ENCODE peak calls at places on chromosomes 3 and 15, in seven cellular contexts. E is stomach, T is vagina, Y is HL-60, I is breast epithelium, Q is prostate gland, P is endothelial cell of umbilical vein. X is an unnamed sample.

GRCh38 chr15:48086582-48086981 is 34.2 kb upstream of the SLC24A5 start:
- DNase-seq in Q (no peak), T (no peak), I (peak), E (no peak), Y (no peak), P (no peak), X (no peak)

GRCh38 chr3:6179761-6180160 is 681.2 kb upstream of the GRM7 start:
- DNase-seq in T (no peak), Y (no peak), I (no peak), E (no peak), Q (no peak), P (no peak), X (no peak)

GRCh38 chr3:101720851-101721649 is 3.4 kb upstream of the CEP97 start:
- DNase-seq in Y (no peak), P (no peak), Q (no peak), T (no peak), I (no peak), E (no peak), X (no peak)

GRCh38 chr15:50353999-50354837 is 780 bp downstream of the GABPB1 start:
- DNase-seq in T (peak), I (peak), P (peak), E (peak), Q (peak), Y (peak), X (peak)

GRCh38 chr15:63600001-63600645 is 2.9 kb downstream of the FBXL22 start:
- DNase-seq in E (no peak), Q (peak), P (no peak), T (no peak), Y (peak), I (no peak), X (no peak)

GRCh38 chr3:133595341-133595740 is 21.9 kb downstream of the CDV3 start:
- DNase-seq in T (no peak), P (peak), Q (no peak), Y (no peak), I (no peak), E (no peak), X (no peak)

GRCh38 chr3:31832576-31832975 is 148.5 kb downstream of the OSBPL10 start:
- DNase-seq in P (no peak), I (no peak), E (no peak), Y (no peak), Q (no peak), T (peak), X (no peak)

GRCh38 chr15:39502616-39503195 is 78.2 kb upstream of the THBS1 start:
- DNase-seq in Q (no peak), E (no peak), Y (no peak), I (no peak), T (no peak), P (no peak), X (no peak)

GRCh38 chr15:40770147-40770721 is 454 bp downstream of the C15orf62 start:
- DNase-seq in P (no peak), Y (no peak), T (no peak), Q (peak), I (peak), E (peak), X (no peak)

GRCh38 chr3:49454898-49455681 is 15.0 kb upstream of the DAG1 start:
- DNase-seq in Y (no peak), I (no peak), P (no peak), T (no peak), E (no peak), Q (no peak), X (no peak)

GRCh38 chr15:95295905-95296618 is 1034.4 kb upstream of the NR2F2 start:
- DNase-seq in Y (no peak), Q (no peak), E (no peak), I (no peak), T (no peak), P (peak), X (no peak)

GRCh38 chr15:22811640-22812039 is 25.2 kb downstream of the NIPA1 start:
- DNase-seq in T (no peak), E (peak), Q (peak), I (no peak), P (no peak), Y (peak), X (no peak)

GRCh38 chr3:155015776-155016451 is 64.2 kb upstream of the MME start:
- DNase-seq in Q (no peak), P (no peak), I (no peak), T (no peak), Y (no peak), E (no peak), X (no peak)

GRCh38 chr3:106691476-106691875 is 685.8 kb upstream of the CCDC54 start:
- DNase-seq in P (no peak), E (no peak), Y (no peak), I (no peak), T (no peak), Q (no peak), X (no peak)

GRCh38 chr3:193872265-193872753 is 263.6 kb upstream of the HES1 start:
- DNase-seq in P (peak), Q (peak), E (peak), I (peak), T (no peak), Y (no peak), X (no peak)

GRCh38 chr3:117887896-117888295 is 1146.8 kb downstream of the IGSF11 start:
- DNase-seq in Y (no peak), T (no peak), I (no peak), E (no peak), Q (no peak), P (no peak), X (no peak)

GRCh38 chr3:112628038-112628437 is 12.9 kb downstream of the CCDC80 start:
- DNase-seq in E (no peak), I (no peak), Q (no peak), P (peak), T (no peak), Y (no peak), X (no peak)

GRCh38 chr15:61155741-61156700 is 73.1 kb downstream of the RORA start:
- DNase-seq in T (no peak), I (no peak), E (no peak), P (no peak), Q (no peak), Y (no peak), X (no peak)

GRCh38 chr3:66667284-66667683 is 166.5 kb upstream of the LRIG1 start:
- DNase-seq in E (no peak), I (no peak), T (no peak), Y (no peak), P (no peak), Q (no peak), X (no peak)

GRCh38 chr15:29039466-29040366 is 153.9 kb downstream of the APBA2 start:
- DNase-seq in I (no peak), E (no peak), T (no peak), Q (no peak), Y (no peak), P (no peak), X (no peak)

GRCh38 chr15:24832282-24832681 is 122.5 kb upstream of the SNRPN start:
- DNase-seq in P (no peak), E (no peak), Y (no peak), I (no peak), Q (no peak), T (no peak), X (no peak)

DNA sequence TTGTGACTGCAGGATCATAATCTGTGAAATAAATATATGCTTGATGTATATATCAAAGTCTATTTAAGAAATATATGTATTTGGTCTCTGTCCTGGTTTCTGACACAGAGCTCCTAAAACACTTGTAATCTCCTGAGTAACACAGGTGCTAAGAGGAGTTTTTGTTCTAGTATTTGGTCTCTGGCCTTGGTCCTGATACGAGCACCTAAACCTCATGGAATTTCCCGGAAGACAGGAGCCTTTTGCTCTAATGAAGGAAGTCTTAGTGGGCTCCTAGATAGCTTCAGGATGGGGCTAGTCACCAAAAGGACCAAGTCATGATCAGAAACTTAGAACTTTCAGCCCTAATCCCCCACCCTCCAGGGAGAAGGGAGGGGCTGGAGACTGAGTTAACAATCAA is 19.2 kb upstream of the MUSTN1 start:
- DNase-seq in Q (no peak), I (no peak), P (no peak), Y (no peak), T (no peak), E (no peak), X (no peak)
- TF ChIP-seq POLR2AphosphoS5 in Q (no peak), I (no peak), P (no peak), Y (no peak), T (no peak), E (no peak), X (no peak)

DNA sequence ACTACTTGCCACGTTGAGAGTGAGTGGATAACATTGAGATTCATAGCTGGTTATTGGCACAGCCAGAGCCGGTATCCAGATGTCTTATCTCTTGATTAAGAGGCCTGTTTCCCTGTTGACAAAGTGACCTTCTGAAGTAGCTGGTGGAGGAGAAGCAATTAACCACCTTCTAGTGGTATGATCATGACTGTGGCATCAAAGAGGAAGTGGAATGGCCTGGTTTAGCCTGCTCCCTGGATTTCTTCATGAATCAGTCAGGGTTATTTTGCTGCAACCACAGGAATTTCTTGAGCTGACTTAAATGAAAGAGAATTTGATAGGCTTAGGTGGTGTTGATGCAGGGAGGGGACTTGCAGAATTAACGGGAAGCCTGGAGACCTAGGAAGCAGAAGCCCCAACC is 398.3 kb downstream of the MFSD1 start:
- DNase-seq in Q (no peak), I (no peak), Y (no peak), P (no peak), E (no peak), T (no peak), X (no peak)
- TF ChIP-seq POLR2AphosphoS5 in Q (no peak), I (no peak), Y (no peak), P (no peak), E (no peak), T (no peak), X (no peak)

DNA sequence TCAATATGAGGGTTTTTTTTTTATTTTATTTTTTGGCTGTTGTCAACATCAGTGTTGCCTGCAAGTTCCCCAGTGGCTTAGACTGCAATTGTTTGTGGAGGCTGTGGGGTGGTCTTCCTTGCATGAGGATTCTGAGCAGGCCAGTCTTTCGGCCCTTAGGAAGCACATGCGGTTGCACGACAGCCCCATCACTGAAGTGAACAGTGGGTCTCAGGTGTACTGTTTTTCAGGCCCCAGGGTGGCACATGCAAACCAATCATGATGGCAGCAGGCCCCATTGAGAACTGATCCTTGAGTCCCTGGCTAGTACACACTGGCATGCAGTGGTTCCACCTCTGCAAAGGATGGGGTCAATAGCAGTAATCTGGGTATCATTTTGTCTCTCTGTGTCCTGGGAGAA is 768.7 kb downstream of the EPHA3 start:
- DNase-seq in I (no peak), Q (no peak), Y (no peak), P (no peak), E (no peak), T (no peak), X (no peak)
- TF ChIP-seq POLR2AphosphoS5 in I (no peak), Q (no peak), Y (no peak), P (no peak), E (no peak), T (no peak), X (no peak)

DNA sequence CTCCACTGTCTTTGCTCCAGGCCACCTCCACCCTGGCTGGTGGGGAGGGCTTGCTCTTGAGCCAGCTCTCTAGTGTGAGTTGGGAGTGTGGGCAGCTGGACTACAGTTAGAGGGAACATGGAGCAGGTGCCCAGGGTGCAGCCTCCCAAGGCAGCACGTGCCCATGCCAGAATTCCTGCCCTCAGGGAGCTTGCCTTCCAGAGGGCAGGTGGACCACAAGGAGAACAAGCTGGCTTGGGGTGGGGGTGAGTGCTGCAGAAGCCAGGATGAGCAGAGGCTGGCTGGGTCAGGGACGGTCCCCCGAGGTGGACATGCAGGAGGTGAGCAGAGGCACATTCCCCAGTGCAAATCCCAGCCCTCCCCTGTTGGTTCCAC is 89.5 kb downstream of the VGLL4 start:
- DNase-seq in P (no peak), I (no peak), T (no peak), Q (no peak), Y (no peak), E (no peak), X (no peak)
- TF ChIP-seq POLR2AphosphoS5 in P (no peak), I (no peak), T (no peak), Q (no peak), Y (no peak), E (no peak), X (no peak)

DNA sequence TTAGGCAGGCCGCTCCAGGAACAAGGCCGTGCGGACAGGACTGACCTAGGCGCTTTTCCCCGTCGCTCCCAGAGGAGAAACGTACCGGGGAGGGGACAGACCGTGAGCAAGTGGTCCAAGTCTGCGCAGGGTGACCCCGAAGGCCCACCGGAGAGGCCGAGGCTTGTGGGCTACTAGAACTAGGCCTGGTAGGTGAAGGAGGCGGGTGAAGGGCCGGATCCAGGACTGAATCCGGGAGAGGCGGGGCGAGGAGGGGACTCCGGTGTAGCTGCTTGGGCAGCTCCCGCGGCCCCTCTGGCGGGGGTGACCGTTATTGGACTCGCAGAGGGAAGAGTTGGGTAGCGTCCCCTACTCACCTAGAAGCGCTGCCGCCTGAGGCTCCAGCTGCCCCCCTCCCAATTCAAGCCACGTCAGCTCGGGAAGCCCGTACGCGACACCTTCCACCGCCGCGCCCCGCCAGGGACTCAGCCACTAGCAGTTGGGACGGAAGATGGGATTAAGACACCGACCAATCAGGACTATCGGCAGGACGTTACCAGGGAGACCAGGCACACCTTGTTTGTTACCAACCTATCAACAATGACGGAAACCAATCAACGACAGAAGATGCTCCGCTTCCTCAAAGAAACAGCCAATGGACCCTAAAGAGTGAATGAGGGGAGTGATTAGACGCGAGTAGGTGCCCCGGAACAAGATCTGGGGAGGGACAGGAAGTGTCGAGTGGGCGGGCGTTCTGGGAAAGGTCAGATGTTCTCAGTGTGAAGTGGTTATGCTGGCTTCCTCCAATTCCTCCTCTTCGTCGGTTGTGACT is at the start of gene GOLGB1:
- DNase-seq in T (peak), P (peak), Y (peak), I (peak), Q (peak), E (peak), X (peak)
- TF ChIP-seq POLR2AphosphoS5 in T (peak), P (peak), Y (peak), I (peak), Q (peak), E (peak), X (peak)